ENCODE peak calls at places on chromosomes 3 and 15, in four cellular contexts. One of them, this sample, is unnamed.

GRCh38 chr3:182789371-182789770 is 3.9 kb upstream of the ATP11B start:
- DNase-seq in K562: no peak
- DNase-seq in GM12878: no peak
- DNase-seq in HepG2: no peak
- DNase-seq in this sample: no peak

GRCh38 chr3:38587548-38588131 is 61.8 kb downstream of the SCN5A start:
- DNase-seq in K562: no peak
- DNase-seq in GM12878: no peak
- DNase-seq in HepG2: no peak
- DNase-seq in this sample: no peak

GRCh38 chr3:73719877-73720276 is 95.1 kb upstream of the PDZRN3 start:
- DNase-seq in K562: no peak
- DNase-seq in GM12878: no peak
- DNase-seq in HepG2: no peak
- DNase-seq in this sample: no peak

GRCh38 chr3:147368561-147369151 is 37.7 kb downstream of the ZIC4 start:
- DNase-seq in K562: no peak
- DNase-seq in GM12878: no peak
- DNase-seq in HepG2: peak
- DNase-seq in this sample: no peak

GRCh38 chr3:106540743-106541142 is 671.9 kb upstream of the CBLB start:
- DNase-seq in K562: no peak
- DNase-seq in GM12878: no peak
- DNase-seq in HepG2: no peak
- DNase-seq in this sample: no peak

GRCh38 chr3:153756816-153757215 is 364.4 kb upstream of the ARHGEF26 start:
- DNase-seq in K562: no peak
- DNase-seq in GM12878: no peak
- DNase-seq in HepG2: no peak
- DNase-seq in this sample: no peak

GRCh38 chr15:31375772-31376171 is 49.1 kb downstream of the KLF13 start:
- DNase-seq in K562: no peak
- DNase-seq in GM12878: no peak
- DNase-seq in HepG2: no peak
- DNase-seq in this sample: no peak

GRCh38 chr3:30630238-30631030 is 24.0 kb downstream of the TGFBR2 start:
- DNase-seq in K562: no peak
- DNase-seq in GM12878: no peak
- DNase-seq in HepG2: no peak
- DNase-seq in this sample: no peak

GRCh38 chr15:82110144-82110543 is 64.3 kb upstream of the MEX3B start:
- DNase-seq in K562: no peak
- DNase-seq in GM12878: no peak
- DNase-seq in HepG2: no peak
- DNase-seq in this sample: no peak

GRCh38 chr3:197749315-197749600 is 425 bp upstream of the FYTTD1 start:
- DNase-seq in K562: peak
- DNase-seq in GM12878: no peak
- DNase-seq in HepG2: no peak
- DNase-seq in this sample: peak

GRCh38 chr3:8445861-8446260 is 55.8 kb upstream of the LMCD1 start:
- DNase-seq in K562: no peak
- DNase-seq in GM12878: no peak
- DNase-seq in HepG2: no peak
- DNase-seq in this sample: peak

GRCh38 chr15:42175671-42176070 is 19.2 kb upstream of the PLA2G4F start:
- DNase-seq in K562: no peak
- DNase-seq in GM12878: no peak
- DNase-seq in HepG2: no peak
- DNase-seq in this sample: no peak

GRCh38 chr3:111903067-111903511 is 44.0 kb downstream of the PHLDB2 start:
- DNase-seq in K562: no peak
- DNase-seq in GM12878: no peak
- DNase-seq in HepG2: no peak
- DNase-seq in this sample: peak

GRCh38 chr3:121834079-121834730 is 655 bp downstream of the IQCB1 start:
- DNase-seq in K562: peak
- DNase-seq in GM12878: no peak
- DNase-seq in HepG2: peak
- DNase-seq in this sample: no peak

GRCh38 chr15:66287461-66288055 is 5.8 kb upstream of the DIS3L start:
- DNase-seq in K562: peak
- DNase-seq in GM12878: no peak
- DNase-seq in HepG2: no peak
- DNase-seq in this sample: peak

GRCh38 chr3:127702151-127702578 is 29.4 kb downstream of the ABTB1 start:
- DNase-seq in K562: peak
- DNase-seq in GM12878: no peak
- DNase-seq in HepG2: no peak
- DNase-seq in this sample: no peak

DNA sequence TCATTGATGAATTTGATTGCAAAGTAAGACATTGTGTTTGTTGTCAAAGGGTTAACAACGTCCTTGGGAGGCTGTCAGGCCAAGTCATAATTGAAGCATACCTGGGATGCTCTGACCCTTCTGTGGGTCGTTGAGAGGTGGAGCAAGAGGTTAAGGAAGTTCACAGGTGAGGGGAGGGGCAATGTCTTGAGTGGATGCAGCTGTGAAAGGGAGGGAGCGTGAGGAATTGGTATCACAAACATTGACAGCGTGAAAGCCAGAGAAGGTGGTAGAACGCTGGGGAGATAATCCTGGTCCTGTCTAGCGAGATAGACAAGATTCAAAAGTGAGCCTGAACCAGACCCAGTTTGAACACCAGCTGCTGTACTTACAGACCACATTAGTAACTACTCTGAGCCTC is 79.4 kb downstream of the HES1 start:
- DNase-seq in K562: no peak
- DNase-seq in GM12878: no peak
- DNase-seq in HepG2: no peak
- DNase-seq in this sample: no peak
- TF ChIP-seq ESRRA in K562: no peak
- TF ChIP-seq ESRRA in GM12878: no peak
- TF ChIP-seq ESRRA in HepG2: no peak
- TF ChIP-seq ESRRA in this sample: no peak

DNA sequence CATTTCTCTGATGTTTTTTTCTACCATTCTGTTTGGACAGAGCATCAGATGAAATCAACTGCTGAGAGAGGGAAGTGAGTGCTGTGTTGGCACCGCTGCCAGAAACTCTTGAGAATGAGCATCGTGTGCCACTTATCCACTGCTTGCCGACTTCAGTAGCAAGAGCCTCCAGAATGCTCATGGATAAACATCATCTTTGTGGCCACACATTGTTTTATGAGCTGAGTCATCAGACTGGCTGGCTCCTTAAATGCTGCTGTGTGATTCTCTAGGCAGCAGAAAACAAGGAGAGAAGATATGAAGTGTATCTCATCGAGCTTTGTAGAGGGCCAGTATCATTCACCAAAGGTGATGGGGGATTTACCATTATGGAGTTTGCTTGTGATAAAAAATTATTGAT is 3.4 kb upstream of the DOCK3 start:
- DNase-seq in K562: no peak
- DNase-seq in GM12878: no peak
- DNase-seq in HepG2: no peak
- DNase-seq in this sample: peak
- H3K4me2 ChIP-seq in K562: no peak
- H3K4me2 ChIP-seq in GM12878: no peak
- H3K4me2 ChIP-seq in HepG2: no peak
- H3K4me2 ChIP-seq in this sample: peak

DNA sequence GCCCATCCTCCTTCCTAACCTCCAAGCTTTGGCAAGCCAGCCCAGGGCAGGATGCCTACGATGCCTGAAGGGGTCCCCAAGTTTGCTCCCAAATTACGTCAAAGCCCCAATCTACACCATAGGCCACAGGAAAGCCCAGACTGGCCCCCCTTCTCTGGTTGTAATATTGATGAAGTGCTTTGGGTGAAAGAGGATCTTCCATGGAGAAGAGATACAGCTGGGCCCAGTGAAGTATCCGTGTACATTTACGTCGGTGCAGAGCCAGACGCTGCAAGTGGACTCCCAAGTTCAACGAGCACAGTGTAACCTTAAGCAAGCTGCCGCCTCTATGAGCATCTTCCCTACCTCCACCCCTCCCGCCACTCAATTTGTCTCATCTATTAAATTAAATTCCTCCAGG is 100.1 kb upstream of the TPM1 start:
- DNase-seq in K562: no peak
- DNase-seq in GM12878: no peak
- DNase-seq in HepG2: no peak
- DNase-seq in this sample: no peak
- TF ChIP-seq ESRRA in K562: no peak
- TF ChIP-seq ESRRA in GM12878: no peak
- TF ChIP-seq ESRRA in HepG2: no peak
- TF ChIP-seq ESRRA in this sample: no peak

GRCh38 chr3:5707794-5708193 is 520.3 kb downstream of the EDEM1 start:
- DNase-seq in K562: no peak
- DNase-seq in GM12878: no peak
- DNase-seq in HepG2: no peak
- DNase-seq in this sample: no peak
- H3K4me2 ChIP-seq in K562: no peak
- H3K4me2 ChIP-seq in GM12878: no peak
- H3K4me2 ChIP-seq in HepG2: no peak
- H3K4me2 ChIP-seq in this sample: no peak

GRCh38 chr3:13451301-13451673 is 28.8 kb upstream of the HDAC11 start:
- DNase-seq in K562: no peak
- DNase-seq in GM12878: no peak
- DNase-seq in HepG2: no peak
- DNase-seq in this sample: no peak
- TF ChIP-seq ESRRA in K562: peak
- TF ChIP-seq ESRRA in GM12878: no peak
- TF ChIP-seq ESRRA in HepG2: no peak
- TF ChIP-seq ESRRA in this sample: no peak

GRCh38 chr15:74826911-74827310 is 484 bp downstream of the CPLX3 start:
- DNase-seq in K562: no peak
- DNase-seq in GM12878: no peak
- DNase-seq in HepG2: no peak
- DNase-seq in this sample: no peak
- H3K4me2 ChIP-seq in K562: no peak
- H3K4me2 ChIP-seq in GM12878: no peak
- H3K4me2 ChIP-seq in HepG2: no peak
- H3K4me2 ChIP-seq in this sample: peak

This sample was measured in A549.